ENCODE peak calls at places on chromosomes 2 and 18, in four cellular contexts. G is HepG2, Q is HCT116, T is K562. R is an unnamed sample.

GRCh38 chr2:239830066-239830717 is 194.9 kb downstream of the NDUFA10 start:
- DNase-seq in G (no peak), Q (no peak), T (no peak), R (no peak)

GRCh38 chr18:62771494-62771893 is 56.2 kb downstream of the PHLPP1 start:
- DNase-seq in G (no peak), Q (no peak), T (no peak), R (no peak)

GRCh38 chr18:59821983-59822382 is 77.8 kb upstream of the PMAIP1 start:
- DNase-seq in G (no peak), Q (no peak), T (no peak), R (no peak)

GRCh38 chr2:227881866-227882517 is 10.6 kb downstream of the DAW1 start:
- DNase-seq in G (no peak), Q (no peak), T (no peak), R (no peak)

GRCh38 chr2:220460257-220460985 is 833.0 kb downstream of the SLC4A3 start:
- DNase-seq in G (no peak), Q (peak), T (no peak), R (no peak)

GRCh38 chr2:201260302-201260800 is at the start of gene CASP8:
- DNase-seq in G (peak), Q (no peak), T (no peak), R (no peak)

GRCh38 chr2:140654565-140654964 is 1476.3 kb downstream of the LRP1B start:
- DNase-seq in G (no peak), Q (no peak), T (no peak), R (no peak)

GRCh38 chr18:24791736-24792135 is 331.3 kb downstream of the HRH4 start:
- DNase-seq in G (no peak), Q (no peak), T (no peak), R (no peak)

GRCh38 chr2:11155326-11156059 is at the start of gene SLC66A3:
- DNase-seq in G (peak), Q (peak), T (no peak), R (no peak)

GRCh38 chr2:102106133-102106556 is 36.4 kb upstream of the IL1R1 start:
- DNase-seq in G (peak), Q (no peak), T (no peak), R (no peak)

GRCh38 chr2:55017428-55017827 is 32.8 kb downstream of the RTN4 start:
- DNase-seq in G (no peak), Q (no peak), T (no peak), R (no peak)

GRCh38 chr18:69388222-69388621 is 12.5 kb upstream of the DOK6 start:
- DNase-seq in G (no peak), Q (no peak), T (no peak), R (no peak)

GRCh38 chr2:102771114-102771513 is 9.3 kb downstream of the TMEM182 start:
- DNase-seq in G (no peak), Q (no peak), T (no peak), R (no peak)

GRCh38 chr2:143742631-143743030 is 613.4 kb downstream of the ARHGAP15 start:
- DNase-seq in G (no peak), Q (no peak), T (no peak), R (no peak)

GRCh38 chr2:205902041-205902898 is 183.7 kb downstream of the INO80D start:
- DNase-seq in G (peak), Q (no peak), T (peak), R (no peak)

GRCh38 chr18:24633121-24633520 is 172.7 kb downstream of the HRH4 start:
- DNase-seq in G (no peak), Q (no peak), T (no peak), R (no peak)

GRCh38 chr2:217742276-217742675 is 260.5 kb downstream of the TNS1 start:
- DNase-seq in G (no peak), Q (no peak), T (no peak), R (no peak)

GRCh38 chr2:187541086-187542085 is 12.8 kb downstream of the TFPI start:
- DNase-seq in G (peak), Q (peak), T (no peak), R (no peak)

GRCh38 chr2:157067562-157067961 is 189.9 kb upstream of the GALNT5 start:
- DNase-seq in G (no peak), Q (no peak), T (no peak), R (no peak)

GRCh38 chr2:232533944-232534710 is 5.4 kb upstream of the CHRNG start:
- DNase-seq in G (no peak), Q (no peak), T (no peak), R (no peak)

GRCh38 chr2:167890739-167891138 is 356.7 kb downstream of the STK39 start:
- DNase-seq in G (no peak), Q (no peak), T (no peak), R (no peak)

GRCh38 chr2:178825183-178825582 is 18.0 kb upstream of the TTN start:
- DNase-seq in G (no peak), Q (no peak), T (no peak), R (no peak)

GRCh38 chr2:2694751-2695150 is 363.7 kb upstream of the MYT1L start:
- DNase-seq in G (no peak), Q (no peak), T (no peak), R (no peak)

GRCh38 chr2:206457188-206457634 is 13.9 kb downstream of the ADAM23 start:
- DNase-seq in G (no peak), Q (no peak), T (no peak), R (no peak)

GRCh38 chr2:46748121-46748520 is 167.5 kb downstream of the MCFD2 start:
- DNase-seq in G (no peak), Q (no peak), T (no peak), R (no peak)

GRCh38 chr2:195795879-195796278 is 138.9 kb downstream of the SLC39A10 start:
- DNase-seq in G (no peak), Q (no peak), T (no peak), R (no peak)

GRCh38 chr2:187552959-187553681 is 1.1 kb downstream of the TFPI start:
- DNase-seq in G (peak), Q (no peak), T (peak), R (no peak)

GRCh38 chr2:121491566-121491965 is 39.1 kb upstream of the RNU4ATAC start:
- DNase-seq in G (no peak), Q (no peak), T (no peak), R (no peak)

GRCh38 chr2:217757108-217757463 is 245.7 kb downstream of the TNS1 start:
- DNase-seq in G (no peak), Q (no peak), T (no peak), R (no peak)

GRCh38 chr18:33022370-33022769 is 249.5 kb upstream of the KLHL14 start:
- DNase-seq in G (no peak), Q (no peak), T (no peak), R (no peak)

GRCh38 chr18:59646946-59647307 is 50.3 kb downstream of the CCBE1 start:
- DNase-seq in G (no peak), Q (no peak), T (no peak), R (no peak)

GRCh38 chr18:6004683-6005082 is 109.4 kb upstream of the TMEM200C start:
- DNase-seq in G (no peak), Q (no peak), T (no peak), R (no peak)

DNA sequence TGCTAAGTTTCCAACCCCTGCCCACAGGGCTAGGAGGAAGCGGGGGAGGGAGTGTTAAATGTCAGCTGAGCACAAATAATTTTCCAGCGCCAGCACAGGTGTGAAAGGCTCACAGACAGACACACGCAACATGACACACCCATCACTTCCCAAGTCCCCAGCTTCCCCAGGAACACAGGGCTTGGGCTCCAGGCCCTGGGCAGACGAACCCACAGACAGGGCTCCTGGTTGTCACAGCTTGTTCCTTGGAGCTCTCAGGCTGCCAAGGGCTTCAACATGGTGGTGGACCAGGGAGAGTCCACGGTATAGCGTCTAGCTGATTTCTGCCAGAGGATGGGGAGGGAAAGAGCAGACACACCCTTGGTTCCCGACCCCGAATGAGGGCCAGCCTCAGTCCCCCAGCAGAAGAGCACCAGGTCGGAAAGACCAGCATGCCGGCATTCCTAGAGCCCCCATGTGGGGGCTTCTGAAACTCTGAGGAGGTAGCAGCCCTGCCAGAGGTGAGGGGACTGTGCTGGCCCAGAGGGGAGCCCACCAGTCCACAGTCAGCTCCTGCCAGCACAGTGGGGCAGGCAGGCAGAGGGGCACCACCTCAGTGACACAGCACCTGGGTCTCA is 1.9 kb downstream of the DUSP2 start:
- DNase-seq in G (no peak), Q (no peak), T (no peak), R (no peak)
- H3K4me3 ChIP-seq in G (no peak), Q (peak), T (no peak), R (peak)

GRCh38 chr18:31590570-31590969 is 1.1 kb upstream of the TTR start:
- DNase-seq in G (no peak), Q (no peak), T (no peak), R (no peak)
- TF ChIP-seq TCF7L2 in G (no peak), Q (no peak), T (no peak), R (no peak)

GRCh38 chr2:9556121-9556869 is 665 bp upstream of the ADAM17 start:
- DNase-seq in G (no peak), Q (no peak), T (no peak), R (no peak)

GRCh38 chr2:9554841-9555337 is 741 bp downstream of the ADAM17 start:
- DNase-seq in G (peak), Q (no peak), T (no peak), R (no peak)

GRCh38 chr2:9558948-9559381 is 3.3 kb upstream of the ADAM17 start:
- DNase-seq in G (no peak), Q (no peak), T (no peak), R (peak)

GRCh38 chr2:9552491-9553178 is 3.0 kb downstream of the ADAM17 start:
- DNase-seq in G (no peak), Q (no peak), T (peak), R (no peak)

DNA sequence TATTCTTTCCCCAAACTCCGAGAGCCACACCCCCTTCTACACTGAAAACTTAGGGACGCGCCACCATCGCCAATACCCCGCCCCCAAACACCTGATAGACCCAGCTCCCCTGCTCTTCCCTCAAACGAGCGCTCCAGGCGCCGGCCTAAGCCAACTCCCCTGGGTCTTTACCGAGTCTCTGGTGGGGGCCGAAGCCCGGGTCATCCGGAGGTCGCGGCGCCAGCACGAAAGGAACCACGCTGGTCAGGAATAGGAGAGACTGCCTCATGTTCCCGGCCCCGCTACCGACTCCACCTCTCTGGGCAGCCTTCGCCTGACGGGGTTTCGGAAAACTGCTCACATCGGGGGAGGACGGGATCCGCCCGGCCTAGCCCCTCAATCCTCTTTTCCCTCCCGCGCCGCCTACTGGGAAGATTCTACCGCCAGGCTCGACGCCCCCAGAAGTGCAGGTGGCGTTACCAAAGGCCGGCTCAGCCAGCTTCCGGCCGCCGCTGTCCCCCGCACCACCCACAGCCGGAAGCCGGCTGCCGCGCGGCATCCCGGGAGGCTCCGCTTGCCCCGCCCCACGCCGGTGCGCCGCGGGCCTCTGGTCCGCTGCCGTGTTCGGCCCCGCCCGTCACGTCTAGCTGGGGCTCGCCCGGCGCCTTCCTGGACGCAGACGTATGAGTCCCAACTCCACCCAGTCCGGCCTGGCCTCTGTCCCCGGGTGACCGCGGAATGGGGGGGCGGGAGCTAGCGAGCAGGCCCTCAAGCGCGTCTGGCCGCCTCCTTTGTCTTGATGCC is at the start of gene ADAM17:
- DNase-seq in G (peak), Q (peak), T (peak), R (no peak)
- TF ChIP-seq REST in G (no peak), Q (no peak), T (peak), R (no peak)

GRCh38 chr18:2681993-2682603 is 26.6 kb downstream of the SMCHD1 start:
- DNase-seq in G (no peak), Q (no peak), T (no peak), R (no peak)

GRCh38 chr18:2687390-2688001 is 32.0 kb downstream of the SMCHD1 start:
- DNase-seq in G (no peak), Q (no peak), T (no peak), R (no peak)

GRCh38 chr18:2683055-2683454 is 27.5 kb downstream of the SMCHD1 start:
- DNase-seq in G (no peak), Q (no peak), T (no peak), R (no peak)

DNA sequence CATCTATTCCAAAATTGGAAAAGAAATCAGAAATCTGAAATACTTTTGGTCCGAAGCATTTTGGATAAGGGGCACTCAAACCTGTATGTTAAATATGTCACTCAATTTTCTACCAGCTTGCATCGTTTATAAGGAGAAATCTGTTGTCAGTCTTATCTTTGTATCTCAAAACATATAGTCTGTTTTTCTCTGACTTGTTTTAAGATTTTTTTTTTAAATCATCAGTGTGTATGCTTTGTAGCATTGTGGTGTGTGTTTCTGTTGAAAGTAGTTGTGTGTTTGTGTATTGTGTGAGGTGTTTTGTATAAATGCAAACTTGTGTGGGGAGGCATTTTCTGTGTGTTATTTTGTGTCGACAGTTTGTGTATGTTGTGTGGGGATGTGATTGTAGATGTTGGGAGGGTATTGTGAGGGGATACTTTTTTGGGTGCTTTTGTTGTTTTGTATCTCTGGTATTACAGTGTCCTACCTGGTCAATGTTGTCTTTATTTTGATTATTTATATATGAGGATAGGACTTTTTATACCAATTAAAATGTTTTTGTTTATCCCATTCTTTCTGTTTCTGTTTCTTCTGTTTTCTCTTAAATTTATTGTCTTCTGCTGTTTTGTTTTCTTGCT is 30.9 kb downstream of the SMCHD1 start:
- DNase-seq in G (no peak), Q (no peak), T (no peak), R (no peak)
- H3K4me3 ChIP-seq in G (no peak), Q (no peak), T (no peak), R (no peak)

GRCh38 chr2:58571181-58571852 is 330.2 kb upstream of the FANCL start:
- DNase-seq in G (peak), Q (peak), T (peak), R (peak)
- TF ChIP-seq TCF7L2 in G (no peak), Q (no peak), T (no peak), R (no peak)

DNA sequence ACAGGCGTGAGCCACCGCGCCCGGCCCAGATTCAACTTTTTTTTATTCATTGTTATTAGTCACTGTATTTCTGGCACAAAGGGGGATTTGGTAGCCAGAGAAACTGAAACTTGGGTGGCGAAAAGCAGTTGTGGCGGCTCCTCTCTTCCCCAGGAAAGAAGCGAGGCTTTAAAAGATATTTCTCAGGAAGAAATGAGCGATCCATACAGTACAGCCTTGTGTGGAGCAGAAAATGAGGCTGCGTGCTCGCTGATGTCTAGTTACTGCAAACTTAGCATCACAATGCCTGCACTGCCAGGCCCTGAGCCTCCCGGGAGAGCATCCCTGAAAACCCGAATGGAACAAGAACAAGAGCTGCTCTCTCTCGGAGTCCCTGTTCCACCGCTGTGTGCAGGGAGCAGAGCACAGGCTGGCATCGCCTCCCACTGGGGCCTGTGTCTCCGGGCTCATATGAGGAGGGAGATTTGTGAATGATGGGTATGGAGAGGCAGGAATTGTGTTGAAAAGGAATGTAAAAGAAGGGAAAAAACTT is 234.0 kb downstream of the ZNF516 start:
- DNase-seq in G (no peak), Q (no peak), T (no peak), R (no peak)
- TF ChIP-seq REST in G (no peak), Q (no peak), T (no peak), R (no peak)

R was measured in Panc1.